ENCODE peak calls at places on chromosomes 6 and 20, in eight cellular contexts. X, D, Q, P, K, F, O and R are unnamed samples.

GRCh38 chr6:7467007-7467897 is 74.2 kb upstream of the DSP start:
- DNase-seq in D (peak), O (peak), P (no peak), F (no peak), X (no peak), K (no peak), Q (no peak), R (no peak)

GRCh38 chr6:116971959-116972358 is 94.9 kb downstream of the RFX6 start:
- DNase-seq in P (no peak), K (peak), Q (no peak), O (peak), F (no peak), D (peak), X (peak), R (peak)

GRCh38 chr6:73047801-73048200 is 177.5 kb downstream of the KHDC1L start:
- DNase-seq in P (no peak), F (no peak), O (no peak), D (no peak), Q (no peak), X (no peak), K (no peak), R (no peak)

GRCh38 chr6:26477431-26477830 is 19.7 kb downstream of the BTN2A1 start:
- DNase-seq in Q (no peak), P (no peak), D (no peak), F (no peak), K (no peak), O (no peak), X (no peak), R (no peak)

GRCh38 chr20:58366016-58366415 is 23.0 kb upstream of the VAPB start:
- DNase-seq in D (peak), X (no peak), O (no peak), F (no peak), K (no peak), P (no peak), Q (no peak), R (no peak)

GRCh38 chr6:92779758-92780157 is 639.6 kb downstream of the EPHA7 start:
- DNase-seq in Q (no peak), D (no peak), F (no peak), K (peak), P (no peak), O (peak), X (no peak), R (no peak)

GRCh38 chr6:149941583-149942460 is at the start of gene ULBP2:
- DNase-seq in F (peak), Q (no peak), P (no peak), O (peak), K (peak), X (peak), D (peak), R (peak)

GRCh38 chr6:97958143-97958542 is 675.1 kb upstream of the MMS22L start:
- DNase-seq in K (peak), X (peak), P (no peak), D (peak), Q (peak), F (peak), O (peak), R (no peak)

GRCh38 chr6:41858703-41859102 is 36.5 kb downstream of the USP49 start:
- DNase-seq in Q (no peak), P (no peak), K (no peak), O (no peak), D (no peak), F (no peak), X (no peak), R (no peak)

GRCh38 chr6:158409451-158409850 is 97.2 kb downstream of the TULP4 start:
- DNase-seq in K (no peak), X (no peak), F (no peak), O (peak), D (peak), P (no peak), Q (no peak), R (no peak)

GRCh38 chr6:37221585-37222124 is 35.9 kb upstream of the TBC1D22B start:
- DNase-seq in F (no peak), X (no peak), D (peak), O (no peak), P (no peak), Q (no peak), K (no peak), R (no peak)

GRCh38 chr6:138442663-138443062 is 38.6 kb downstream of the HEBP2 start:
- DNase-seq in P (no peak), K (no peak), X (no peak), F (no peak), O (no peak), D (no peak), Q (no peak), R (no peak)

GRCh38 chr6:133764011-133764812 is 124.7 kb upstream of the TCF21 start:
- DNase-seq in D (no peak), F (no peak), X (no peak), K (peak), Q (no peak), P (no peak), O (peak), R (no peak)

DNA sequence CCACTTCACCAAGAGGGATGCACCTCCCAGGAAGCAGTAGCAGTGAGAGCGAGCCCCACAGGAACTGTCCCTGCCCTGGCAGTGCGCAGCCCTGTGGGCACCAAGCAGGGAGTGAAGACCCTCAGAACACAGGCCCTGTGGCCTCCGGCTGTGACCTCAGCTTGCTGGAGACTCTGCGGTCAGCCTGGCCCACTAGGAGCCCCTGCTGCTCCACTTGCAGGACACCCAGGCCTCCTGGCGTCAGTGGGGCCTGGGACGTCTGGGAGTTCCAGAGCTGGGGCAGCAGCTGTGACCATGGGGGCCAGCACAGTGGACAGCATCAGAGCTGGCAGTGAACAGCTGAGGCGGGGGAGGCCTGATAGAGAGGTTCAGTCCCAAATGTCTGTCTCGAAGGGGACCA is 28.3 kb downstream of the PXDC1 start:
- DNase-seq in D (no peak), O (no peak), F (no peak), X (peak), K (no peak), P (no peak), Q (no peak), R (no peak)
- H3K9ac ChIP-seq in D (no peak), O (no peak), F (no peak), X (no peak), K (no peak), P (no peak), Q (no peak), R (no peak)

GRCh38 chr6:126983779-126984178 is 134.7 kb upstream of the RSPO3 start:
- DNase-seq in P (no peak), K (no peak), O (no peak), F (peak), X (peak), D (peak), Q (no peak), R (no peak)
- H3K9ac ChIP-seq in P (no peak), K (no peak), O (no peak), F (no peak), X (no peak), D (no peak), Q (no peak), R (no peak)

DNA sequence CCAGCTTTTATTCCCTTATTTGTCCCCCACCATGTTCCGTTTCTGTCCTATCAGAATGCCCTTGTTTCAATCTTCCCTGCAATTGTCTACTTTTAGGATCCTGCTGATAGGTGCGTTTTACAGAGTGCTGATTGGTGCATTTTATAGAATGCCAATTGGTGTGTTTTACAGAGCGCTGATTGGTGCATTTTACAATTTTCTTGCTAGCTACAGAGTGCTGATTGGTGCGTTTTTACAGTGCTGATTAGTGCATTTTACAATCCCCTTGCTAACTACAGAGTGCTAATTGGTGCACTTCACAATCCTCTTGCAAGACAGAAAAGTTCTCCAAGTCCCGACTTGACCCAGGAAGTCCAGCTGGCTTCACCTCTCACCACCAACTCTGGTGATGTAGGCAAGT is 161.6 kb upstream of the CDYL start:
- DNase-seq in F (no peak), X (no peak), K (no peak), O (no peak), D (no peak), Q (no peak), P (no peak), R (no peak)
- H3K9ac ChIP-seq in F (no peak), X (no peak), K (no peak), O (no peak), D (no peak), Q (no peak), P (no peak), R (no peak)

GRCh38 chr6:131952886-131953509 is 1.8 kb upstream of the CCN2 start:
- DNase-seq in P (no peak), F (peak), X (peak), K (no peak), O (no peak), D (peak), Q (no peak), R (no peak)
- H3K9ac ChIP-seq in P (no peak), F (no peak), X (no peak), K (no peak), O (no peak), D (no peak), Q (peak), R (no peak)

GRCh38 chr6:143948208-143948607 is 59.9 kb downstream of the PLAGL1 start:
- DNase-seq in X (no peak), F (no peak), Q (no peak), O (no peak), K (no peak), P (no peak), D (no peak), R (no peak)
- H3K9ac ChIP-seq in X (no peak), F (no peak), Q (no peak), O (no peak), K (no peak), P (no peak), D (no peak), R (no peak)

GRCh38 chr20:25867776-25868649 is 171.4 kb upstream of the ZNF337 start:
- DNase-seq in X (peak), O (peak), P (no peak), D (peak), K (no peak), F (peak), Q (no peak), R (peak)
- H3K9ac ChIP-seq in X (no peak), O (peak), P (no peak), D (peak), K (no peak), F (no peak), Q (no peak), R (no peak)

DNA sequence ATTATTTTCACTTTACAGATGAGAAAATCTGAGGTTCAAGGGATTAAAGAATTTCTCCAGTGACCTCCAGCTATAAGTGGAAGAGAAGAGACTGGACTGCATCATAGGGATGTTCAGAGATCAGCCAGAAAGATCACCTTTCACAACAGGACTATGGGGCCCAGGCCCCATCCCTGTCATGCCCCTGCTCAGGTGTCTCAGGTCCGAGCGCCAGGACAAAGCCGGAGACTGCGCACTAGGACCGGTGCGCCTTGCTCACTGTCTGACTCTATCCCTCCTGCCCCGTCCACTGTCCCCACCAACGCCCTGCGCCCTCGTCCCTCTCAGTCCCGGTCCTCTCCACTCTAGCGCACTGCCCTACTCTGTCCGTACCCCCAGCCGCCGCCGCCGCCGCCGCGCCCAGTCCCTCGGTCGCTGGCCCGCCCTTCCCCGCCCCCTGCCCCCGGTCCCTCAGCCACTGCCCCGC is 548 bp upstream of the RAD21L1 start:
- DNase-seq in K (peak), D (no peak), O (no peak), P (no peak), Q (no peak), F (no peak), X (no peak), R (no peak)
- H3K9ac ChIP-seq in K (peak), D (peak), O (no peak), P (no peak), Q (no peak), F (no peak), X (no peak), R (no peak)

DNA sequence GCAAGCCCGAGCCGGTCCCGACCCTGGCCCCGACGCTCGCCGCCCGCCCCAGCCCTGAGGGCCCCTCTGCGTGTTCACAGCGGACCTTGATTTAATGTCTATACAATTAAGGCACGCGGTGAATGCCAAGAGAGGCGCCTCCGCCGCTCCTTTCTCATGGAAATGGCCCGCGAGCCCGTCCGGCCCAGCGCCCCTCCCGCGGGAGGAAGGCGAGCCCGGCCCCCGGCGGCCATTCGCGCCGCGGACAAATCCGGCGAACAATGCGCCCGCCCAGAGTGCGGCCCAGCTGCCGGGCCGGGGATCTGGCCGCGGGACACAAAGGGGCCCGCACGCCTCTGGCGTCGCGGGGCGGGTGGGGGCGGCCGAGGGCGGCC is 37.5 kb downstream of the YTHDF1 start:
- DNase-seq in D (peak), K (no peak), Q (no peak), O (no peak), X (peak), P (no peak), F (peak), R (no peak)
- H3K9ac ChIP-seq in D (no peak), K (no peak), Q (peak), O (no peak), X (no peak), P (no peak), F (no peak), R (no peak)

GRCh38 chr6:10838794-10839333 is 525 bp upstream of the MAK start:
- DNase-seq in F (no peak), O (no peak), D (no peak), Q (no peak), K (no peak), P (peak), X (no peak), R (no peak)
- H3K9ac ChIP-seq in F (no peak), O (no peak), D (no peak), Q (no peak), K (no peak), P (peak), X (no peak), R (no peak)